ENCODE peak calls at places on chromosomes 7 and 10, in eight cellular contexts. E is upper lobe of left lung, X is stomach, T is esophagus muscularis mucosa, C is A549, F is K562, U is transverse colon, A is GM12878. B is an unnamed sample.

GRCh38 chr10:11345224-11346054 is 266.0 kb downstream of the USP6NL start:
- DNase-seq in C (peak; percentile 60), E (peak; percentile 85), U (peak; percentile 36), T (no peak), A (peak; percentile 27), F (no peak), X (no peak), B (no peak)

GRCh38 chr7:101315336-101315735 is 6.3 kb downstream of the IFT22 start:
- DNase-seq in A (no peak), U (peak; percentile 46), E (no peak), F (peak; percentile 53), X (peak; percentile 33), C (peak; percentile 78), T (no peak), B (no peak)

GRCh38 chr10:128180843-128181242 is 54.6 kb upstream of the MKI67 start:
- DNase-seq in E (no peak), C (no peak), F (no peak), T (peak; percentile 74), X (no peak), A (no peak), U (no peak), B (no peak)

GRCh38 chr10:126384269-126384873 is 3.9 kb downstream of the ADAM12 start:
- DNase-seq in E (no peak), X (no peak), A (no peak), F (no peak), C (peak; percentile 32), U (no peak), T (no peak), B (no peak)

GRCh38 chr7:155456772-155457543 is 971 bp upstream of the EN2 start:
- DNase-seq in T (no peak), C (peak; percentile 85), X (peak; percentile 42), U (peak; percentile 56), F (peak; percentile 74), A (no peak), E (peak; percentile 28), B (peak; percentile 79)

GRCh38 chr10:48496831-48497792 is 107.8 kb downstream of the ARHGAP22 start:
- DNase-seq in F (no peak), T (peak; percentile 89), C (no peak), A (no peak), U (no peak), E (no peak), X (peak; percentile 13), B (no peak)

GRCh38 chr7:80837345-80837744 is 81.5 kb downstream of the SEMA3C start:
- DNase-seq in F (no peak), X (no peak), T (no peak), C (no peak), E (no peak), U (no peak), A (no peak), B (no peak)

GRCh38 chr10:1809139-1809755 is 71.9 kb upstream of the ADARB2 start:
- DNase-seq in F (peak; percentile 92), C (no peak), T (no peak), X (no peak), E (no peak), U (no peak), A (no peak), B (no peak)

DNA sequence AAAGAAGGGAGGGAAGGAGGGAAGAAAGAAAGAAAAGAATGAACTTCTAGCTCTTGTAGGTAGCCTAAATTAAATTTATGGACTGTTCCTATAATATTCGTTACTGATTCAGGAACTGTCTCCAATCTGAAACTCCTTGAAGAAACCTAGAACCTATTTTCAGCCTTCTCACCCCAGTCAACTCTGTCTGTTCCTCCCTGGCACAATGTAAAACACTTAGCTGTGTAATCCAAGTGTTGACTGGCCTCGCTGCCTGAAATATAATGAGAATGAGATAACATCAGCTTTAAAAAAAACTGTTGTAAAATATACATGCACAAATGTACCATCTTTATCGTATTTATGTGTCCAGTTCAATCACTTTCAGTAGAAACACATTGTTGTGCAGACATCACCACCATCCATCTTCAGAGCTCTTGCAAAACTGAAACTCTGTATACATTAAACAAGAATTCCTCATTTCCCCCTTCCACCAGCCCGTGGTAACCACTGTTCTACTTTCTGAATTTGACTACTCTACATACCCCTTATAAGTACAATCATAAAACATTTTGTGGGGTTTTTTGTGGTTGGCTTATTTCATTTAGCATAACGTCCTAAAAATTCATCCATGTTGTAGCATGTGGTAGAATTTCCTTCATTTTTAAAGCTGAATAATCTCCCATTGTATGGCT is 6.3 kb upstream of the C7orf33 start:
- DNase-seq in X (no peak), C (no peak), F (no peak), A (no peak), T (no peak), E (no peak), U (no peak), B (no peak)
- H3K27ac ChIP-seq in X (no peak overlapping the region), C (no peak overlapping the region), F (no peak overlapping the region), A (no peak overlapping the region), T (no peak overlapping the region), E (no peak overlapping the region), U (no peak overlapping the region), B (no peak overlapping the region)

DNA sequence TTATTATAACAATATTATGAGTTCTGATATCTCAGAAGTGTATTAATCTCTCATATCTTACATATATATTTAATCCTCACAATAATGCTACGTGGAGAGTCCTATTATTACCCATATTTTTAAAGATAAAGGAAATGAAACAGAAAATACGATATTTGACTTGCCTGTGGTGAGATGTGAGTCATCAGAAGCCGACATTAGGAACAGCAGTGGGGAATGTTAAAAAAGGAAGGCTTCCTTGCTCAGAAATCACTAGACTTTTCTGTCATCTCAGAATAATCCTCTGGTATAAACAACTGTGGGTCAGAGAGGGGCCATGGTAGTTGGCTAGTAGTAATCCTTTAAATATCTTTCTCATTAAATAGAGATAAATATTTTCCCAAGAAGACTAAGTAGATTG is 402.3 kb upstream of the PCDH15 start:
- DNase-seq in C (no peak), T (no peak), A (no peak), F (no peak), X (no peak), U (no peak), E (no peak), B (no peak)
- TF ChIP-seq EP300 in C (no peak), T (no peak), A (no peak), F (no peak), X (no peak), U (no peak), E (no peak), B (no peak)

GRCh38 chr7:148727501-148728278 is 29.0 kb downstream of the CUL1 start:
- DNase-seq in T (no peak), U (no peak), F (no peak), A (no peak), C (no peak), E (no peak), X (no peak), B (no peak)
- H3K4me1 ChIP-seq in T (peaks cover 84% of the 10 kb centered on the region), U (peaks cover 22% of the 10 kb centered on the region), F (peaks cover 7% of the 10 kb centered on the region), A (peaks cover 9% of the 10 kb centered on the region), C (peaks cover 26% of the 10 kb centered on the region), E (peaks cover 36% of the 10 kb centered on the region), X (peaks cover 11% of the 10 kb centered on the region), B (peaks cover 43% of the 10 kb centered on the region)

GRCh38 chr7:44565097-44565794 is 8.5 kb downstream of the DDX56 start:
- DNase-seq in U (peak; percentile 75), C (peak; percentile 63), A (no peak), X (peak; percentile 73), T (no peak), F (peak; percentile 61), E (peak; percentile 72), B (peak; percentile 79)
- H3K27ac ChIP-seq in U (no peak overlapping the region), C (no peak overlapping the region), A (no peak overlapping the region), X (no peak overlapping the region), T (no peak overlapping the region), F (peak overlapping the region; percentile 86), E (no peak overlapping the region), B (peak overlapping the region; percentile 35)

GRCh38 chr7:96727534-96728088 is 18.0 kb upstream of the SEM1 start:
- DNase-seq in F (no peak), A (no peak), T (no peak), X (no peak), E (no peak), C (no peak), U (no peak), B (no peak)
- TF ChIP-seq EP300 in F (no peak), A (no peak), T (no peak), X (no peak), E (no peak), C (no peak), U (no peak), B (no peak)

GRCh38 chr10:112712536-112712935 is 237.5 kb upstream of the TCF7L2 start:
- DNase-seq in A (no peak), E (no peak), X (no peak), U (no peak), F (no peak), T (peak; percentile 21), C (no peak), B (no peak)
- H3K4me1 ChIP-seq in A (no peaks in the 10 kb centered on the region), E (no peaks in the 10 kb centered on the region), X (peaks cover 4% of the 10 kb centered on the region), U (peaks cover 18% of the 10 kb centered on the region), F (no peaks in the 10 kb centered on the region), T (peaks cover 8% of the 10 kb centered on the region), C (peaks cover 26% of the 10 kb centered on the region), B (no peaks in the 10 kb centered on the region)